ENCODE peak calls at places on chromosomes 5 and 9, in six cellular contexts. E, K, V, P, N and G are unnamed samples.

GRCh38 chr5:177130211-177131018 is 3.2 kb upstream of the NSD1 start:
- DNase-seq in N (no peak), E (no peak), V (peak; percentile 28), K (no peak), P (peak; percentile 38), G (no peak)

GRCh38 chr5:31741496-31741895 is 102.6 kb downstream of the PDZD2 start:
- DNase-seq in K (no peak), V (no peak), E (no peak), N (no peak), P (no peak), G (no peak)

GRCh38 chr9:133579231-133579560 is 30.0 kb downstream of the FAM163B start:
- DNase-seq in V (no peak), P (no peak), E (no peak), N (no peak), K (no peak), G (no peak)

GRCh38 chr5:96785719-96786118 is 22.0 kb downstream of the ERAP1 start:
- DNase-seq in E (no peak), N (no peak), V (no peak), P (no peak), K (no peak), G (no peak)

GRCh38 chr5:126015244-126016054 is 407.8 kb upstream of the GRAMD2B start:
- DNase-seq in N (no peak), P (no peak), V (no peak), E (no peak), K (no peak), G (peak; percentile 45)

GRCh38 chr9:86097510-86098224 is 1.7 kb downstream of the GOLM1 start:
- DNase-seq in P (no peak), E (peak; percentile 53), K (no peak), V (no peak), N (no peak), G (no peak)

GRCh38 chr5:58198330-58198729 is 261.6 kb downstream of the PLK2 start:
- DNase-seq in N (no peak), P (no peak), K (no peak), E (no peak), V (no peak), G (no peak)

GRCh38 chr9:116318463-116319271 is 165.1 kb downstream of the PAPPA start:
- DNase-seq in N (no peak), E (peak; percentile 14), V (no peak), K (no peak), P (peak; percentile 88), G (peak; percentile 85)

GRCh38 chr9:71037521-71037920 is 83.9 kb downstream of the TRPM3 start:
- DNase-seq in P (no peak), E (no peak), N (no peak), K (no peak), V (no peak), G (no peak)

GRCh38 chr5:73592546-73592945 is 27.0 kb downstream of the UTP15 start:
- DNase-seq in N (no peak), V (no peak), E (no peak), P (no peak), K (no peak), G (peak; percentile 26)

GRCh38 chr5:89435347-89435746 is 552.4 kb upstream of the MEF2C start:
- DNase-seq in V (no peak), N (no peak), P (no peak), E (no peak), K (no peak), G (no peak)

GRCh38 chr5:31581498-31582099 is 49.5 kb downstream of the C5orf22 start:
- DNase-seq in P (no peak), K (no peak), V (no peak), E (peak; percentile 2), N (no peak), G (peak; percentile 70)

GRCh38 chr5:10331341-10331796 is 22.1 kb upstream of the MARCHF6 start:
- DNase-seq in P (peak; percentile 86), K (peak; percentile 66), N (no peak), V (peak; percentile 70), E (peak; percentile 61), G (peak; percentile 82)

GRCh38 chr5:149747833-149748366 is 17.8 kb downstream of the PPARGC1B start:
- DNase-seq in N (no peak), P (peak; percentile 42), V (no peak), E (peak; percentile 33), K (no peak), G (no peak)

GRCh38 chr5:178388381-178389030 is 155.9 kb upstream of the PHYKPL start:
- DNase-seq in V (no peak), P (peak; percentile 45), E (peak; percentile 25), K (peak; percentile 64), N (no peak), G (peak; percentile 32)

GRCh38 chr5:75818661-75819060 is 101.4 kb upstream of the POC5 start:
- DNase-seq in N (no peak), E (no peak), K (no peak), V (no peak), P (no peak), G (no peak)

GRCh38 chr5:158805195-158805594 is 294.5 kb downstream of the EBF1 start:
- DNase-seq in V (no peak), K (no peak), N (no peak), E (no peak), P (no peak), G (no peak)

GRCh38 chr9:630817-631216 is 210.7 kb upstream of the DMRT1 start:
- DNase-seq in E (no peak), V (no peak), K (no peak), N (no peak), P (no peak), G (no peak)

GRCh38 chr5:162139190-162139589 is 71.6 kb downstream of the GABRG2 start:
- DNase-seq in V (no peak), P (no peak), E (no peak), N (no peak), K (no peak), G (no peak)

GRCh38 chr5:107514305-107514704 is 156.4 kb downstream of the EFNA5 start:
- DNase-seq in V (no peak), P (no peak), K (no peak), N (no peak), E (no peak), G (peak; percentile 22)

GRCh38 chr5:56094579-56095361 is 100.0 kb upstream of the IL6ST start:
- DNase-seq in V (no peak), K (no peak), P (no peak), E (no peak), N (no peak), G (no peak)

GRCh38 chr5:55134053-55134722 is 25.8 kb upstream of the GPX8 start:
- DNase-seq in P (no peak), E (no peak), K (no peak), V (no peak), N (no peak), G (no peak)

GRCh38 chr5:157912621-157913325 is 53.8 kb upstream of the CLINT1 start:
- DNase-seq in P (no peak), V (no peak), N (no peak), E (peak; percentile 77), K (peak; percentile 64), G (no peak)

GRCh38 chr9:81974764-81975163 is 13.8 kb upstream of the SPATA31D1 start:
- DNase-seq in E (no peak), K (no peak), V (no peak), P (no peak), N (no peak), G (no peak)

GRCh38 chr5:82397741-82398320 is 119.7 kb upstream of the RPS23 start:
- DNase-seq in P (no peak), E (no peak), N (no peak), V (no peak), K (no peak), G (no peak)

GRCh38 chr5:137016783-137017324 is 482.3 kb downstream of the SPOCK1 start:
- DNase-seq in V (no peak), N (no peak), K (no peak), P (no peak), E (no peak), G (peak; percentile 13)

GRCh38 chr9:14222149-14222835 is 91.6 kb downstream of the NFIB start:
- DNase-seq in E (no peak), P (no peak), V (no peak), N (no peak), K (no peak), G (no peak)

GRCh38 chr9:113350937-113351336 is 1.6 kb downstream of the BSPRY start:
- DNase-seq in N (no peak), V (no peak), P (no peak), E (no peak), K (no peak), G (no peak)

GRCh38 chr5:82312373-82312856 is 34.3 kb upstream of the RPS23 start:
- DNase-seq in K (no peak), N (no peak), V (no peak), E (peak; percentile 74), P (peak; percentile 67), G (peak; percentile 89)

GRCh38 chr5:119347996-119348395 is 7.8 kb upstream of the TNFAIP8 start:
- DNase-seq in N (no peak), V (no peak), E (no peak), K (no peak), P (no peak), G (peak; percentile 24)

GRCh38 chr9:131608469-131609115 is 63.3 kb downstream of the PRRT1B start:
- DNase-seq in E (peak; percentile 45), K (peak; percentile 69), N (peak; percentile 52), P (peak; percentile 93), V (no peak), G (peak; percentile 90)

GRCh38 chr9:135612981-135613910 is 26.1 kb downstream of the GLT6D1 start:
- DNase-seq in E (no peak), P (no peak), N (no peak), K (no peak), V (peak; percentile 55), G (no peak)

GRCh38 chr9:137028281-137029057 is 432 bp upstream of the ABCA2 start:
- DNase-seq in K (peak; percentile 82), E (peak; percentile 81), N (no peak), P (no peak), V (peak; percentile 87), G (peak; percentile 21)
- TF ChIP-seq CTCF in K (peak; percentile 7), E (peak; percentile 55), N (no peak), P (no peak), V (peak; percentile 37), G (peak; percentile 30)

DNA sequence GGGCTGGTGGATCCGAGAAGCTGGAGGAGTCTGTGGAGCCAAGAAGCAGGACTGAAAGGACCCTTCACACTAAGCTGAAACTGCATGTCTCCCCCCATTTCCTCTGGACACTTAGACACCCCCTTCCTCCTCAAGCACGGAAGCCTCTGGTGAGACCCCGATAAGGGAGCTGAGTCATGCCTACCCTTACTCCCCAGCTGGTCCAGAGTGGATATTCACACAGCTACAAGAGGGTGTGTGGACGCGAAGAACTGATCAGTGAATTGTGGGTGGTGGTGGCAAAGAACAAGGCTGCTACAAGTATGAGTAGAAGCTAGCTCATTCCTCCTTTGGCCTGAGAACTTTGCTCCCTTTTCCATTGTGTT is 4.3 kb downstream of the TLN1 start:
- DNase-seq in P (no peak), K (no peak), E (no peak), V (no peak), N (no peak), G (no peak)
- H3K4me3 ChIP-seq in P (peak overlapping the region; percentile 81), K (peak overlapping the region; percentile 84), E (no peak overlapping the region), V (peak overlapping the region; percentile 64), N (peak overlapping the region; percentile 86), G (peak overlapping the region; percentile 92)

GRCh38 chr5:12865529-12865928 is 961.3 kb upstream of the CTNND2 start:
- DNase-seq in V (no peak), K (no peak), N (no peak), P (no peak), E (no peak), G (peak; percentile 6)

GRCh38 chr5:12861891-12862290 is 957.6 kb upstream of the CTNND2 start:
- DNase-seq in K (no peak), P (no peak), E (no peak), N (no peak), V (no peak), G (no peak)
- TF ChIP-seq CTCF in K (no peak), P (no peak), E (no peak), N (no peak), V (no peak), G (no peak)

GRCh38 chr5:60872892-60873291 is 28.8 kb upstream of the ELOVL7 start:
- DNase-seq in P (no peak), N (no peak), E (no peak), V (no peak), K (no peak), G (no peak)
- H3K4me3 ChIP-seq in P (no peak overlapping the region), N (no peak overlapping the region), E (no peak overlapping the region), V (no peak overlapping the region), K (no peak overlapping the region), G (no peak overlapping the region)